ENCODE peak calls at places on chromosome 20, in four cellular contexts. Y is nephron progenitor cell, E is heart right ventricle, C is right atrium auricular region. H is an unnamed sample.

GRCh38 chr20:46356195-46357029 is 48.1 kb upstream of the CDH22 start:
- DNase-seq in E (no peak), C (no peak), Y (no peak), H (no peak)

GRCh38 chr20:59469266-59470252 is 134.8 kb upstream of the PHACTR3 start:
- DNase-seq in C (no peak), E (no peak), Y (peak; percentile 18), H (no peak)

GRCh38 chr20:35615667-35616464 is at the start of gene SPAG4:
- DNase-seq in E (peak; percentile 100), C (peak; percentile 98), Y (peak; percentile 100), H (peak; percentile 100)

GRCh38 chr20:61925555-61926252 is 140.0 kb downstream of the TAF4 start:
- DNase-seq in Y (no peak), E (peak; percentile 4), C (no peak), H (peak; percentile 6)

GRCh38 chr20:7938058-7938457 is 2.2 kb downstream of the HAO1 start:
- DNase-seq in E (no peak), C (no peak), Y (no peak), H (no peak)

GRCh38 chr20:58870293-58871014 is 17.9 kb downstream of the GNAS start:
- DNase-seq in Y (peak; percentile 81), E (peak; percentile 58), C (peak; percentile 73), H (peak; percentile 81)

GRCh38 chr20:32709528-32710121 is 33.6 kb downstream of the COMMD7 start:
- DNase-seq in E (no peak), C (no peak), Y (peak; percentile 3), H (no peak)

GRCh38 chr20:46375771-46376170 is 30.6 kb downstream of the ELMO2 start:
- DNase-seq in E (no peak), C (no peak), Y (no peak), H (no peak)

GRCh38 chr20:37907677-37908397 is 4.9 kb downstream of the VSTM2L start:
- DNase-seq in C (no peak), Y (peak; percentile 40), E (no peak), H (peak; percentile 56)

GRCh38 chr20:58690851-58691250 is 1.7 kb upstream of the NPEPL1 start:
- DNase-seq in Y (no peak), C (peak; percentile 68), E (no peak), H (no peak)

GRCh38 chr20:17624551-17625245 is 54.8 kb downstream of the DSTN start:
- DNase-seq in C (no peak), E (no peak), Y (no peak), H (peak; percentile 57)

GRCh38 chr20:33839591-33839990 is 28.4 kb downstream of the CHMP4B start:
- DNase-seq in C (no peak), E (peak; percentile 45), Y (no peak), H (no peak)

GRCh38 chr20:56380375-56380774 is 11.6 kb downstream of the AURKA start:
- DNase-seq in E (no peak), Y (no peak), C (no peak), H (no peak)

GRCh38 chr20:58869662-58870227 is 17.2 kb downstream of the GNAS start:
- DNase-seq in C (no peak), E (no peak), Y (no peak), H (peak; percentile 34)

GRCh38 chr20:4297141-4297826 is 281.9 kb upstream of the RNF24 start:
- DNase-seq in Y (no peak), E (no peak), C (no peak), H (no peak)

GRCh38 chr20:37977786-37978185 is 55.5 kb downstream of the TTI1 start:
- DNase-seq in Y (no peak), C (peak; percentile 16), E (no peak), H (no peak)

GRCh38 chr20:57124800-57125399 is 141.5 kb downstream of the BMP7 start:
- DNase-seq in E (no peak), Y (no peak), C (no peak), H (no peak)

GRCh38 chr20:43824699-43825402 is 89.8 kb upstream of the TOX2 start:
- DNase-seq in C (peak; percentile 30), E (no peak), Y (peak; percentile 34), H (peak; percentile 54)

GRCh38 chr20:57388953-57389694 is 2.1 kb upstream of the RBM38 start:
- DNase-seq in Y (peak; percentile 85), E (peak; percentile 86), C (peak; percentile 76), H (peak; percentile 38)

GRCh38 chr20:62622178-62622876 is 20.0 kb upstream of the SLCO4A1 start:
- DNase-seq in C (no peak), Y (no peak), E (no peak), H (no peak)

GRCh38 chr20:7770046-7770445 is 170.2 kb downstream of the HAO1 start:
- DNase-seq in E (no peak), C (no peak), Y (no peak), H (no peak)

GRCh38 chr20:62122659-62123449 is 579 bp downstream of the LSM14B start:
- DNase-seq in E (peak; percentile 44), C (no peak), Y (peak; percentile 61), H (peak; percentile 57)

GRCh38 chr20:44582321-44583025 is at the start of gene PKIG:
- DNase-seq in Y (no peak), C (peak; percentile 79), E (no peak), H (no peak)

GRCh38 chr20:51586005-51586440 is 43.5 kb upstream of the NFATC2 start:
- DNase-seq in Y (no peak), E (no peak), C (no peak), H (no peak)

GRCh38 chr20:58838174-58838573 is 12.5 kb downstream of the GNAS-AS1 start:
- DNase-seq in E (no peak), Y (no peak), C (no peak), H (no peak)

GRCh38 chr20:33604084-33604990 is 57.8 kb upstream of the C20orf144 start:
- DNase-seq in C (no peak), E (no peak), Y (no peak), H (no peak)

GRCh38 chr20:2480381-2480780 is 9.8 kb upstream of the SNRPB start:
- DNase-seq in C (no peak), E (no peak), Y (no peak), H (no peak)

GRCh38 chr20:2475850-2476741 is 5.5 kb upstream of the SNRPB start:
- DNase-seq in C (no peak), Y (no peak), E (no peak), H (no peak)

DNA sequence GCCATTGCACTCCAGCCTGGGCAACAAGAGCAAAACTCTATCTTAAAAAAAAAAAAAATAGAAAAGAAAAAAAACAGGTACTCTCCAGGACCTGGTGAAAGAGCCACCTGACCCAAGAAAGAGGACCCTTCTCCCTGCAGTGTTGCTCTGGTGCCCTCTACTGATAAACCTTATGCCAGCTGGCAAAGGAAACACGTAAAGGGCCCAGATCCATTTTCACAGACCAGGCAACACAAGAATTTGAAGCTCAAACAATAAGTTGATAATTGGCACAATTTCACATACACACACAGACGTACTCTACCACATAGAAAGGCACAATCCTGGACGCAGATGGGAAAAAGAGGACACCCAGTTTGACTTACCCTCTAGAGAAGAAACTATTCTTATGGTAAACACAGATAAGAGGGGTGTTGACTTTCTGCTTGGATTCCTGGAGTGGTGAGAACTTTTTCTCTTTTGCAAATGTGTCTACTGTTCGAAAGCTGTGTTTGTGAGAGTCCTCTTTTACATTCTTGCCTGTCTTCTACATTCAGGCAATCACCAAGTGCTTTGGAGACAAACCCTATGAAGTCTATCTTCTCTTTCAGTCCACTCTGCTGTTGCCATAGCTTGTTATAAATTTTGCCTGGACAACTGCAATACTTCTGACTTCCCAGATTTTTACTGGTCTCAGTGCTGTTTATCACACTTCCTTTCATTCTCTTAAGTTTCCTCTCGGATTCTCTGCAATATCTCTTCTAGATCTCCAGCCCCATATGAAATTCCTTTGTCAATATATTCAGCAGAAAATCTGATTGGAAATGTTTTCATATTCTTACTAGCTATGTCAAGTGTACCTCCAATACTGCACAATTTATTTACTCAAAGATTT is 6.4 kb upstream of the SNRPB start:
- DNase-seq in Y (no peak), E (no peak), C (no peak), H (no peak)
- TF ChIP-seq CTCF in Y (no peak), E (no peak), C (no peak), H (no peak)

GRCh38 chr20:63955846-63956663 is at the start of gene UCKL1:
- DNase-seq in Y (peak; percentile 90), E (peak; percentile 93), C (peak; percentile 89), H (peak; percentile 94)

GRCh38 chr20:63956664-63957003 is 418 bp upstream of the UCKL1 start:
- DNase-seq in Y (no peak), E (no peak), C (no peak), H (no peak)

GRCh38 chr20:63958471-63958870 is 2.3 kb upstream of the UCKL1 start:
- DNase-seq in E (no peak), Y (no peak), C (no peak), H (no peak)

GRCh38 chr20:63957690-63958441 is 1.6 kb upstream of the UCKL1 start:
- DNase-seq in C (no peak), E (no peak), Y (no peak), H (no peak)

DNA sequence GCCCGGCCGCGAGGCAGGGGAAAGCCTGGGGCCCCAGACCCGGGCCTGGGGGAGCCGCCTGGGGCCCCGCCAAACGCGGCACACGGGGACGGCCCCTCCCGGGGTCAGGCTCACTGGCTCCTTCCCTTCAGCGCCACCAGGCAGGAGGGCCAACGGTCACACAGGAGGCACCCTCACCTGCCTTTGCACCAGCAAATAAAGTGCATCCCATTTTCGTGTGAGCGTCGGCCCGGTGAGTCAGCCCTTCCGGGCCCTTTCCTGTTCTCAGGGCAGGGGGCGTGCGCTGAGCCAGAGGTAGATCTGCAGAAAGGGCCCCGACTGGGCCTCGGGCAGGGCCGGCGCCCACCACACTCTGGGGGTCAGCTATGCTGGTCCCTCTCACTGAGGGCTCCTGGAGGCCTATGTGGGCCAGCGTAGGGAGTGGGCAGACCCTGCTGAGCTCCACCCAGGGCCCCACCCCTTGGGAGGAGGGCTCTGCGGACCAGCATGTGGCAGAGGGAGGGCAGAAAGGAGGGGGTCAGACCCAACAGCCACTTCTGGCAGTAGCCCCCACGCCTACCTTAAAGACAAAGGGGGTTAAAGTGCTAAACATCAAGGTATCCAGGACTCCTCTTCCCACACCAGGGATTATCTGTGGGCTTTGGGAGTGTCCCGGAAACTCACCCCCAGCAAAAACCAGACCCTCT is 931 bp upstream of the UCKL1 start:
- DNase-seq in Y (peak; percentile 69), C (no peak), E (peak; percentile 69), H (peak; percentile 71)
- TF ChIP-seq CTCF in Y (no peak), C (no peak), E (no peak), H (no peak)

GRCh38 chr20:19791887-19792286 is 33.8 kb downstream of the RIN2 start:
- DNase-seq in C (no peak), Y (no peak), E (no peak), H (no peak)

GRCh38 chr20:19787366-19787765 is 29.3 kb downstream of the RIN2 start:
- DNase-seq in C (no peak), E (no peak), Y (no peak), H (no peak)

GRCh38 chr20:19786311-19786710 is 28.3 kb downstream of the RIN2 start:
- DNase-seq in E (peak; percentile 35), Y (no peak), C (peak; percentile 67), H (peak; percentile 71)

GRCh38 chr20:19789446-19789845 is 31.4 kb downstream of the RIN2 start:
- DNase-seq in Y (no peak), E (no peak), C (no peak), H (no peak)

DNA sequence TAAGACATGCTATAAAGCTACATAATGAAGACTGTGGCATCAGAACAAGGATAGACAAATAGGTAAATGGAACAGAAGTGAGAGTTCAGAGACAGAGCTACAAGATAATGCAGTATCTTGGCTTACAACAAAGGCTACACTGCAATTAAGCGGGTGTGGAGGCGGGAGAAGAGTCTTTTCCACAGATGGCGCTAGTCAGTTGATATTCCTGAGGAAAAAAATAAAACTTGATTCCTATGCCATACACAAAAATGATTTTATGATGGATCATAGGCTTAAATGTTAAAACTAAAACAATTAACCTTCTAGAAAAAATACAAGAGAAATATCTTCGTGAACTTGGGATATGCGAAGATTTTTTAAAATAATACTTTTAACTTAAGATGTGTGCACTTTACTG is 31.0 kb downstream of the RIN2 start:
- DNase-seq in Y (no peak), E (no peak), C (no peak), H (no peak)
- TF ChIP-seq CTCF in Y (no peak), E (no peak), C (no peak), H (no peak)

GRCh38 chr20:24747015-24747712 is 201.9 kb upstream of the CST7 start:
- DNase-seq in Y (peak; percentile 20), C (no peak), E (no peak), H (no peak)
- TF ChIP-seq CTCF in Y (no peak), C (no peak), E (no peak), H (no peak)

H was measured in glutamatergic neuron.